ENCODE peak calls at places on chromosomes 1 and 21, in ten cellular contexts. P, S, Z, J, W, D, R, U, Q and E are unnamed samples.

GRCh38 chr1:181104790-181105133 is 16.3 kb downstream of the IER5 start:
- DNase-seq in P (no peak), S (peak), Z (no peak), J (no peak), W (no peak), D (no peak), R (peak), U (no peak), Q (no peak), E (no peak)

GRCh38 chr1:109298666-109299086 is 8.1 kb downstream of the MYBPHL start:
- DNase-seq in P (no peak), S (no peak), Z (no peak), J (peak), W (no peak), D (no peak), R (no peak), U (no peak), Q (no peak), E (no peak)

GRCh38 chr1:1908506-1908791 is 6.6 kb upstream of the CALML6 start:
- DNase-seq in P (no peak), S (no peak), Z (no peak), J (no peak), W (no peak), D (no peak), R (no peak), U (no peak), Q (no peak), E (no peak)

GRCh38 chr1:231315887-231316286 is 21.8 kb downstream of the EXOC8 start:
- DNase-seq in P (peak), S (peak), Z (no peak), J (peak), W (peak), D (peak), R (peak), U (peak), Q (peak), E (peak)

GRCh38 chr1:64923294-64923718 is 43.0 kb downstream of the JAK1 start:
- DNase-seq in P (no peak), S (no peak), Z (no peak), J (peak), W (no peak), D (no peak), R (peak), U (no peak), Q (no peak), E (no peak)

GRCh38 chr1:8024329-8024728 is 1.8 kb downstream of the ERRFI1 start:
- DNase-seq in P (no peak), S (no peak), Z (no peak), J (peak), W (no peak), D (no peak), R (no peak), U (no peak), Q (peak), E (peak)

GRCh38 chr1:108075055-108075454 is 110.1 kb upstream of the VAV3 start:
- DNase-seq in P (no peak), S (no peak), Z (no peak), J (no peak), W (no peak), D (no peak), R (no peak), U (no peak), Q (no peak), E (no peak)

GRCh38 chr21:38165466-38166213 is 91.2 kb upstream of the KCNJ15 start:
- DNase-seq in P (no peak), S (no peak), Z (no peak), J (peak), W (no peak), D (no peak), R (no peak), U (no peak), Q (no peak), E (no peak)

GRCh38 chr1:68201546-68202238 is 30.6 kb downstream of the WLS start:
- DNase-seq in P (no peak), S (no peak), Z (no peak), J (peak), W (no peak), D (no peak), R (no peak), U (no peak), Q (no peak), E (peak)